ENCODE peak calls at places on chromosomes 11 and 22, in seven cellular contexts. One of them, this sample, is unnamed. For H3K4me1, the result is how much of the 10 kb centered on the place peaks cover.

GRCh38 chr11:130554241-130555055 is 106.0 kb downstream of the ADAMTS15 start:
- DNase-seq in kidney: no peak
- DNase-seq in colonic mucosa: no peak
- DNase-seq in prostate gland: no peak
- DNase-seq in IMR-90: peak
- DNase-seq in lung: no peak
- DNase-seq in mucosa of descending colon: no peak
- DNase-seq in this sample: peak

GRCh38 chr11:19781351-19781750 is 68.7 kb downstream of the NAV2 start:
- DNase-seq in kidney: no peak
- DNase-seq in colonic mucosa: no peak
- DNase-seq in prostate gland: no peak
- DNase-seq in IMR-90: no peak
- DNase-seq in lung: no peak
- DNase-seq in mucosa of descending colon: no peak
- DNase-seq in this sample: no peak

GRCh38 chr11:15145635-15146034 is 30.9 kb downstream of the INSC start:
- DNase-seq in kidney: no peak
- DNase-seq in colonic mucosa: peak
- DNase-seq in prostate gland: no peak
- DNase-seq in IMR-90: no peak
- DNase-seq in lung: no peak
- DNase-seq in mucosa of descending colon: peak
- DNase-seq in this sample: peak

GRCh38 chr11:37788141-37788877 is 1190.3 kb upstream of the RAG2 start:
- DNase-seq in kidney: no peak
- DNase-seq in colonic mucosa: no peak
- DNase-seq in prostate gland: no peak
- DNase-seq in IMR-90: peak
- DNase-seq in lung: no peak
- DNase-seq in mucosa of descending colon: no peak
- DNase-seq in this sample: no peak

GRCh38 chr22:29306830-29307657 is 594 bp downstream of the GAS2L1 start:
- DNase-seq in kidney: peak
- DNase-seq in colonic mucosa: peak
- DNase-seq in prostate gland: peak
- DNase-seq in IMR-90: peak
- DNase-seq in lung: peak
- DNase-seq in mucosa of descending colon: peak
- DNase-seq in this sample: peak

GRCh38 chr11:57680552-57680874 is 12.6 kb downstream of the ZDHHC5 start:
- DNase-seq in kidney: no peak
- DNase-seq in colonic mucosa: no peak
- DNase-seq in prostate gland: no peak
- DNase-seq in IMR-90: peak
- DNase-seq in lung: no peak
- DNase-seq in mucosa of descending colon: no peak
- DNase-seq in this sample: no peak

GRCh38 chr11:132901638-132902610 is 630.4 kb downstream of the OPCML start:
- DNase-seq in kidney: no peak
- DNase-seq in colonic mucosa: no peak
- DNase-seq in prostate gland: no peak
- DNase-seq in IMR-90: no peak
- DNase-seq in lung: no peak
- DNase-seq in mucosa of descending colon: no peak
- DNase-seq in this sample: no peak

GRCh38 chr11:46267930-46268329 is 9.5 kb upstream of the CREB3L1 start:
- DNase-seq in kidney: no peak
- DNase-seq in colonic mucosa: no peak
- DNase-seq in prostate gland: no peak
- DNase-seq in IMR-90: no peak
- DNase-seq in lung: no peak
- DNase-seq in mucosa of descending colon: no peak
- DNase-seq in this sample: no peak

GRCh38 chr11:3196161-3197043 is 22.2 kb downstream of the MRGPRG start:
- DNase-seq in kidney: peak
- DNase-seq in colonic mucosa: no peak
- DNase-seq in prostate gland: no peak
- DNase-seq in IMR-90: no peak
- DNase-seq in lung: no peak
- DNase-seq in mucosa of descending colon: no peak
- DNase-seq in this sample: peak

GRCh38 chr11:3157381-3158130 is 7.6 kb downstream of the OSBPL5 start:
- DNase-seq in kidney: peak
- DNase-seq in colonic mucosa: no peak
- DNase-seq in prostate gland: peak
- DNase-seq in IMR-90: no peak
- DNase-seq in lung: no peak
- DNase-seq in mucosa of descending colon: peak
- DNase-seq in this sample: no peak

GRCh38 chr11:19163627-19164026 is 38.2 kb downstream of the CSRP3 start:
- DNase-seq in kidney: no peak
- DNase-seq in colonic mucosa: no peak
- DNase-seq in prostate gland: no peak
- DNase-seq in IMR-90: no peak
- DNase-seq in lung: no peak
- DNase-seq in mucosa of descending colon: no peak
- DNase-seq in this sample: no peak

GRCh38 chr11:13339196-13340153 is 61.9 kb downstream of the BMAL1 start:
- DNase-seq in kidney: no peak
- DNase-seq in colonic mucosa: no peak
- DNase-seq in prostate gland: peak
- DNase-seq in IMR-90: peak
- DNase-seq in lung: peak
- DNase-seq in mucosa of descending colon: no peak
- DNase-seq in this sample: no peak

GRCh38 chr22:17319541-17319940 is 49.7 kb upstream of the CECR2 start:
- DNase-seq in kidney: no peak
- DNase-seq in colonic mucosa: no peak
- DNase-seq in prostate gland: no peak
- DNase-seq in IMR-90: no peak
- DNase-seq in lung: no peak
- DNase-seq in mucosa of descending colon: no peak
- DNase-seq in this sample: no peak

GRCh38 chr22:43217285-43218030 is 30.5 kb upstream of the TTLL12 start:
- DNase-seq in kidney: no peak
- DNase-seq in colonic mucosa: no peak
- DNase-seq in prostate gland: no peak
- DNase-seq in IMR-90: no peak
- DNase-seq in lung: no peak
- DNase-seq in mucosa of descending colon: no peak
- DNase-seq in this sample: no peak

GRCh38 chr11:96101146-96101545 is 177.2 kb upstream of the MTMR2 start:
- DNase-seq in kidney: no peak
- DNase-seq in colonic mucosa: no peak
- DNase-seq in prostate gland: no peak
- DNase-seq in IMR-90: no peak
- DNase-seq in lung: no peak
- DNase-seq in mucosa of descending colon: no peak
- DNase-seq in this sample: no peak

GRCh38 chr11:94706211-94706610 is 61.9 kb upstream of the AMOTL1 start:
- DNase-seq in kidney: no peak
- DNase-seq in colonic mucosa: no peak
- DNase-seq in prostate gland: peak
- DNase-seq in IMR-90: peak
- DNase-seq in lung: no peak
- DNase-seq in mucosa of descending colon: no peak
- DNase-seq in this sample: no peak

DNA sequence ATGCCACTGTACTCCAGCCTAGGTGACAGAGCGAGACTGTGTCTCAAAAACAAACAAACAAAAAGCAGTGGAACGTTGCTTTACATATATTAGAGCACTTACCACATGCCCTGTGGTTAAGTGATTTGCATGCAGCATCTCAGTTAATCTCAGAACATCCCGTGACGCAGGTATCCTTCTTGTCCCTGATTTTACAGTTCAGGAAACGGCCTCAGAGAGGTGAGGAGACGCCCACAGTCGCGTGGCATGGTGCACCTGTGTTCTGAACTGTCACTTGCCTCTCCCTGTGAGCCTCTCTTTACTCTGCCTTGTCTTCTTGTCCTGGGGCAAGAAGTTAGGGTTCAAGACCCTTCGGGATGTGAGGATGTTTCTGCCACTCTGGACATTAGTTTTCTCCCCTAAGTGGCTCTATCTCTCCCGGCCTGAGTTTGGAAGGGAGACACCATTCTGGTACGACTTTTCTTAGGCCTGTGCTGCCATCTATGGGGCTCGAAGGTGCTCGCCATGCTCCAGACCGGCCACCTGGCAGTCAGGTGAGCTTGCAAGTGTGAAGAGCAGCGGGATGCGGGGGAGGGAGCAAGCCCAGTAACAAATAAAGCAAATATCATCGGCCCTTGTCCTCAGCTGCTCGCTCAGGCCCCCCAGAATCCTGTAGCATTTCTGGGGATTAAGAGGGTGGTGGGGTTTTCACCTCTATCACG is 25.6 kb downstream of the YWHAH start:
- DNase-seq in kidney: peak
- DNase-seq in colonic mucosa: peak
- DNase-seq in prostate gland: peak
- DNase-seq in IMR-90: peak
- DNase-seq in lung: peak
- DNase-seq in mucosa of descending colon: peak
- DNase-seq in this sample: peak
- TF ChIP-seq CTCF in kidney: peak
- TF ChIP-seq CTCF in colonic mucosa: no peak
- TF ChIP-seq CTCF in prostate gland: peak
- TF ChIP-seq CTCF in IMR-90: peak
- TF ChIP-seq CTCF in lung: no peak
- TF ChIP-seq CTCF in mucosa of descending colon: no peak
- TF ChIP-seq CTCF in this sample: peak

GRCh38 chr11:104126464-104126863 is 37.5 kb downstream of the PDGFD start:
- DNase-seq in kidney: no peak
- DNase-seq in colonic mucosa: no peak
- DNase-seq in prostate gland: no peak
- DNase-seq in IMR-90: no peak
- DNase-seq in lung: no peak
- DNase-seq in mucosa of descending colon: no peak
- DNase-seq in this sample: no peak

GRCh38 chr11:104129138-104129537 is 34.8 kb downstream of the PDGFD start:
- DNase-seq in kidney: no peak
- DNase-seq in colonic mucosa: no peak
- DNase-seq in prostate gland: no peak
- DNase-seq in IMR-90: no peak
- DNase-seq in lung: no peak
- DNase-seq in mucosa of descending colon: no peak
- DNase-seq in this sample: no peak

GRCh38 chr11:104127828-104128227 is 36.1 kb downstream of the PDGFD start:
- DNase-seq in kidney: no peak
- DNase-seq in colonic mucosa: no peak
- DNase-seq in prostate gland: no peak
- DNase-seq in IMR-90: peak
- DNase-seq in lung: no peak
- DNase-seq in mucosa of descending colon: no peak
- DNase-seq in this sample: no peak

GRCh38 chr11:104134760-104135159 is 29.2 kb downstream of the PDGFD start:
- DNase-seq in kidney: no peak
- DNase-seq in colonic mucosa: no peak
- DNase-seq in prostate gland: no peak
- DNase-seq in IMR-90: peak
- DNase-seq in lung: no peak
- DNase-seq in mucosa of descending colon: no peak
- DNase-seq in this sample: no peak

GRCh38 chr11:104130161-104130560 is 33.8 kb downstream of the PDGFD start:
- DNase-seq in kidney: no peak
- DNase-seq in colonic mucosa: no peak
- DNase-seq in prostate gland: no peak
- DNase-seq in IMR-90: no peak
- DNase-seq in lung: no peak
- DNase-seq in mucosa of descending colon: no peak
- DNase-seq in this sample: no peak
- H3K4me3 ChIP-seq in kidney: no peak
- H3K4me3 ChIP-seq in colonic mucosa: no peak
- H3K4me3 ChIP-seq in prostate gland: no peak
- H3K4me3 ChIP-seq in IMR-90: no peak
- H3K4me3 ChIP-seq in lung: no peak
- H3K4me3 ChIP-seq in mucosa of descending colon: no peak
- H3K4me3 ChIP-seq in this sample: no peak

DNA sequence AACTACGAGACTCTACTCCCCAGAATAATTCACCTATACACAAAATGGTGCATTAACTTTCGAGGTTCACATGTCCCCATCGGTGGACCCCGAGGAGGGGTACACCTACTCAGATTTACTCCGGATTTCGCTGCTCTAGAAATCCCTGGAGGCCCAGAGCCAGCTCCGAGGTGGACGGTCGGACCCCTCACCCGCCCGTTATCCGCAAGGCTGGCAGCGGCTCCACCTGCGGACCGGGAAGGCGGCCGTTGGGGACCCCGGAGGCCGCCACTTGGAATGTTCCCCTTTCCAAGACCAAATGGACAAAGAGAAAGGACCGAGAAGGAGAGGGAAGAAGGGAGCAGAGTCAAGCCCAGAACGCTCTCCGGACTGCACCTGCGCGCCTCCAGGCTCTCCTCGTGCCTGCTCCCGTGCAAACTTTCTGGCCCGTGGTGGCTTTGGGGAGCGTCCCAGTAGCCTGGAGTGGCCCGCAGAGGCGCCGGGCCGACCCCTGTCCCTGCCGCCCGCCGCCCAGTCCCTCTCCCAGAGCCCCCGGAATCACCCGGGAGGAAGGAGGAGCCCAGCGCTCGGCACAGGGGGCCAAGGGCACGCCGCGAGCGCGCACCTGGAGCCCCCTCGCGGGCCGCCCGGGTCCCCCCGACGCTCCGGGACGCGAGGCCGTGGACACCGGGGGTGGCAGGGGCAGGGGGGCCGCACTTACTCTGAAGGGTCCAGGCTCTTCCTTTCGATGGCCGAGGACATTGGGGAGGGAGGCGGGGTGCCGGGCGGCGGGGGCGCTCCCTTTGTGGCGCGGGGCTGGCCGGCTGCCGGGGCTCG is 23.0 kb downstream of the LMO2 start:
- DNase-seq in kidney: peak
- DNase-seq in colonic mucosa: no peak
- DNase-seq in prostate gland: no peak
- DNase-seq in IMR-90: no peak
- DNase-seq in lung: no peak
- DNase-seq in mucosa of descending colon: peak
- DNase-seq in this sample: no peak
- H3K4me1 ChIP-seq in kidney: under half
- H3K4me1 ChIP-seq in colonic mucosa: under half
- H3K4me1 ChIP-seq in prostate gland: under half
- H3K4me1 ChIP-seq in IMR-90: under half
- H3K4me1 ChIP-seq in lung: under half
- H3K4me1 ChIP-seq in mucosa of descending colon: under half
- H3K4me1 ChIP-seq in this sample: under half

GRCh38 chr11:99320769-99321290 is 300.1 kb downstream of the CNTN5 start:
- DNase-seq in kidney: no peak
- DNase-seq in colonic mucosa: no peak
- DNase-seq in prostate gland: no peak
- DNase-seq in IMR-90: no peak
- DNase-seq in lung: no peak
- DNase-seq in mucosa of descending colon: no peak
- DNase-seq in this sample: no peak
- TF ChIP-seq CTCF in kidney: no peak
- TF ChIP-seq CTCF in colonic mucosa: no peak
- TF ChIP-seq CTCF in prostate gland: no peak
- TF ChIP-seq CTCF in IMR-90: no peak
- TF ChIP-seq CTCF in lung: no peak
- TF ChIP-seq CTCF in mucosa of descending colon: no peak
- TF ChIP-seq CTCF in this sample: no peak

This sample was measured in stomach.